ENCODE peak calls at places on chromosomes 5 and 9, in four cellular contexts. F, X, P and U are unnamed samples. For H3K27me3, the result is how much of the 10 kb centered on the place peaks cover.

GRCh38 chr9:70868661-70869652 is 252.5 kb downstream of the TRPM3 start:
- DNase-seq in F (no peak), X (no peak), P (no peak), U (no peak)

GRCh38 chr9:37464426-37465248 is 613 bp downstream of the ZBTB5 start:
- DNase-seq in F (peak), X (peak), P (peak), U (no peak)

GRCh38 chr5:174312641-174313040 is 267.1 kb downstream of the NSG2 start:
- DNase-seq in F (no peak), X (no peak), P (peak), U (no peak)

GRCh38 chr9:98943682-98944129 is at the start of gene COL15A1:
- DNase-seq in F (no peak), X (peak), P (peak), U (no peak)

GRCh38 chr9:76403352-76403751 is 9.1 kb upstream of the RFK start:
- DNase-seq in F (peak), X (no peak), P (no peak), U (peak)

GRCh38 chr5:6722015-6722414 is 8.8 kb downstream of the TENT4A start:
- DNase-seq in F (peak), X (no peak), P (no peak), U (no peak)

GRCh38 chr5:8828596-8829321 is 717.1 kb downstream of the SEMA5A start:
- DNase-seq in F (peak), X (no peak), P (no peak), U (no peak)

GRCh38 chr5:162372265-162372664 is 304.7 kb downstream of the GABRG2 start:
- DNase-seq in F (no peak), X (no peak), P (no peak), U (no peak)

GRCh38 chr9:9142001-9142400 is 1342.4 kb upstream of the DMAC1 start:
- DNase-seq in F (no peak), X (no peak), P (no peak), U (no peak)

GRCh38 chr9:99966720-99967119 is 60.3 kb downstream of the STX17 start:
- DNase-seq in F (peak), X (no peak), P (no peak), U (no peak)

GRCh38 chr5:99061299-99061698 is 132.5 kb upstream of the CHD1 start:
- DNase-seq in F (no peak), X (no peak), P (no peak), U (no peak)

GRCh38 chr5:58462154-58462553 is 2.3 kb upstream of the PLK2 start:
- DNase-seq in F (no peak), X (no peak), P (no peak), U (no peak)
- H3K27ac ChIP-seq in F (peak), X (peak), P (no peak), U (no peak)

GRCh38 chr5:178428341-178429155 is 161.6 kb downstream of the COL23A1 start:
- DNase-seq in F (no peak), X (peak), P (no peak), U (no peak)

GRCh38 chr5:178431063-178431776 is 159.0 kb downstream of the COL23A1 start:
- DNase-seq in F (no peak), X (no peak), P (peak), U (no peak)

GRCh38 chr5:178430187-178431062 is 159.8 kb downstream of the COL23A1 start:
- DNase-seq in F (no peak), X (no peak), P (peak), U (no peak)

GRCh38 chr5:178429541-178430186 is 160.5 kb downstream of the COL23A1 start:
- DNase-seq in F (no peak), X (no peak), P (no peak), U (no peak)

GRCh38 chr5:178429156-178429468 is 161.1 kb downstream of the COL23A1 start:
- DNase-seq in F (no peak), X (no peak), P (no peak), U (no peak)
- H3K27me3 ChIP-seq in F (under half), X (under half), P (under half), U (under half)

DNA sequence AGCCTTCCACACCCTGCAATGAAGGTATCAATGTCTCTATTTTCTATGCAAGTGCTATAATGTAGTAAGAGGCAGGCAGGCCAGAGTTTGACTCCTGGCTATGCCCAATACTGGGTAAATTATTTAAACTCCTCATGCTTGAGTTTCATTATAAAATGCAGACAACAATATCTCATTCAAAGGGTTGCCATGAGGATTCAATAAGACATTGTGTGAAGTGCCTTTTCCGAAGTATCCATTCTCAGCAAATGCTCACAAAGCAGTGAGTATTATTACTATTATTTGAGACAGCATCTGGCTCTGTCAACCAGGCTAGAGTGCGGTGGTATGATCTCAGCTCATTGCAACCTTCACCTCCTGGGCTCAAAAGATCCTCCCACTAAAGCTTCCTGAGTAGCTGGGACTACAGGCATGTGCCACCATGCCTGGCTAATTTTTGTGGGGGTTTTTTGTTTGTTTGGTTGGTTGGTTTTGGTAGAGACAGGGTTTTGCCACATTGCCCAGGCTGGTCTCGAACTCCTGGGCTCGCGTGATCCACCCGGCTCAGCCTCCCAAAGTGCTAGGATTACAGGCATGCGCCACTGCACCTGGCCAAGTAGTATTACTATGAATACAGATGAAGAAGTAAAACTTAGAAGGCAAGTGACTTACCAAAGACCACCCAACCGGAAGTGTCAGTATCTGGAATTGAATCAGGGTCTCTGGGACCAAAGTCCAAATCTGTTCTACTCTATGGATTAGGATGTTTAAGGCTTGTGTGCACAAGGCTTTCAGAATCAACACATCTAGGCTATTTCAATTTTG is 18.8 kb downstream of the ADAM19 start:
- DNase-seq in F (no peak), X (no peak), P (no peak), U (no peak)
- H3K27ac ChIP-seq in F (no peak), X (no peak), P (no peak), U (peak)

DNA sequence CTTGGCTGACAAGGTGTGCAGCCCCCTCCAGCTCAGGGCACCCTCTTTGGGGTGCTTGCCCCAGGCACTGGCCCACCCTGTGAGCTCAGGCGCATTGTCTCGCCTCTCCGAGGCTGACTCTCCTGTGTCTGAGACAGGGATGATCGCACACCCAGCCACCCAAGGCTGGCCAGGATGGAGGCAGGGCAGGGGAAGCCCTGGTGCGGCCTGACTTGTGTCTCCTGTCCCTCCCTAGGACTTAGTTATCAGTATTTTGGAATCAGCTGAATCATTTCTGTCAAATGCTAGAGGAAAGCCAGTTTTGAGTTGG is 2.5 kb upstream of the DBH start:
- DNase-seq in F (no peak), X (no peak), P (no peak), U (no peak)
- H3K27me3 ChIP-seq in F (half or more), X (half or more), P (under half), U (under half)

GRCh38 chr5:150065346-150065745 is 21.0 kb downstream of the CSF1R start:
- DNase-seq in F (peak), X (peak), P (no peak), U (no peak)

GRCh38 chr5:150065886-150066285 is 20.5 kb downstream of the CSF1R start:
- DNase-seq in F (peak), X (no peak), P (peak), U (no peak)

GRCh38 chr5:150067405-150067960 is 18.9 kb downstream of the CSF1R start:
- DNase-seq in F (no peak), X (no peak), P (no peak), U (no peak)

GRCh38 chr5:150066901-150067396 is 19.4 kb downstream of the CSF1R start:
- DNase-seq in F (peak), X (no peak), P (no peak), U (no peak)

GRCh38 chr5:150066436-150066835 is 19.9 kb downstream of the CSF1R start:
- DNase-seq in F (no peak), X (no peak), P (no peak), U (no peak)
- H3K27ac ChIP-seq in F (no peak), X (no peak), P (no peak), U (peak)

GRCh38 chr5:63025679-63026078 is 447.1 kb downstream of the LRRC70 start:
- DNase-seq in F (no peak), X (no peak), P (no peak), U (no peak)

GRCh38 chr5:63022403-63022802 is 443.8 kb downstream of the LRRC70 start:
- DNase-seq in F (no peak), X (no peak), P (no peak), U (no peak)
- H3K27me3 ChIP-seq in F (under half), X (under half), P (under half), U (under half)

GRCh38 chr9:131735238-131736181 is 4.4 kb downstream of the RAPGEF1 start:
- DNase-seq in F (no peak), X (no peak), P (no peak), U (no peak)
- H3K27ac ChIP-seq in F (no peak), X (peak), P (no peak), U (no peak)

GRCh38 chr5:135041145-135041587 is 7.1 kb upstream of the PITX1 start:
- DNase-seq in F (no peak), X (no peak), P (no peak), U (no peak)

GRCh38 chr5:135041726-135042125 is 7.7 kb upstream of the PITX1 start:
- DNase-seq in F (no peak), X (no peak), P (peak), U (no peak)

GRCh38 chr5:135039526-135040296 is 5.7 kb upstream of the PITX1 start:
- DNase-seq in F (no peak), X (no peak), P (peak), U (no peak)

GRCh38 chr5:135038829-135039525 is 4.9 kb upstream of the PITX1 start:
- DNase-seq in F (no peak), X (no peak), P (peak), U (no peak)

DNA sequence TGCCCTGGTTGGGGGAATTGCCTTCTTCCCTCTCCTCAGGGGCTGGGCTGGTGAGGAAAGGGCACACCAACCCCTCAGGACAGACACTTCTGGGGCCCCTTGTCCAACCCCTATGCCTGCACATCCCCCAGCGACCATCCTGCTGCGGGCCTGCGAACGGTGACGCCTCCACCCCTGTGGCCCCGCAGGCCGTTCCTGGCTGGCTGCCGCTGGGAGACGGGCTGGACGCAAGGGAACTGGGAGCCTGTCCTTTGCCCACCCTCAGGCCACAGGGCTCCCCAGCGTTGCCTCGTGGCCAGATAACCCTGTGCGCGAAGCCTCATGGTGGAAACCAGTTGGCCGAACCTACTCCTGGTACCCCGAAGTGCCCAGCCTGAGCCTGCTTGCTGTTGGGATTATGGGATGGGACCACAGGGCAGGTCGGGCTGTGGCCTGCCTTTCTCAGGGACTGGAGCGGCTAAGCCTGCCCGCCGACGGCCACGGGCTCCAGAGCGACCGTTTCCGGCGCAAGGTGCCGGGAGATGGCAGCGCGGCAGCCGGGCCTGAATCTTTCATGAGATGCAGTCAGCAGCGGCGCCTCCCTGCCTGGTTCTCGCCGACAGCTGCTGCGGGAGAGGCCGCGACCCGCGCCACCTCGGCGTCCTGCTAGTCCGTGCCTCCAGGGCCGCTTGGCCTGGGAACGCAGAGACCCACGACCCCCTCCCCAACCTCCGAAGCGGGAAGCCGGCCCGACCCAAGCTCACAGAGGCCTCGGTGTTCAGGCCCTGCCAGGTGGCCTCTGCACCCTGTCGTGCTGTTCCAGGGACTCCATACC is 6.5 kb upstream of the PITX1 start:
- DNase-seq in F (no peak), X (no peak), P (peak), U (no peak)
- H3K27me3 ChIP-seq in F (half or more), X (half or more), P (under half), U (half or more)

GRCh38 chr5:59583151-59583809 is 310.2 kb downstream of the PDE4D start:
- DNase-seq in F (no peak), X (no peak), P (no peak), U (no peak)
- H3K27ac ChIP-seq in F (no peak), X (no peak), P (no peak), U (no peak)

DNA sequence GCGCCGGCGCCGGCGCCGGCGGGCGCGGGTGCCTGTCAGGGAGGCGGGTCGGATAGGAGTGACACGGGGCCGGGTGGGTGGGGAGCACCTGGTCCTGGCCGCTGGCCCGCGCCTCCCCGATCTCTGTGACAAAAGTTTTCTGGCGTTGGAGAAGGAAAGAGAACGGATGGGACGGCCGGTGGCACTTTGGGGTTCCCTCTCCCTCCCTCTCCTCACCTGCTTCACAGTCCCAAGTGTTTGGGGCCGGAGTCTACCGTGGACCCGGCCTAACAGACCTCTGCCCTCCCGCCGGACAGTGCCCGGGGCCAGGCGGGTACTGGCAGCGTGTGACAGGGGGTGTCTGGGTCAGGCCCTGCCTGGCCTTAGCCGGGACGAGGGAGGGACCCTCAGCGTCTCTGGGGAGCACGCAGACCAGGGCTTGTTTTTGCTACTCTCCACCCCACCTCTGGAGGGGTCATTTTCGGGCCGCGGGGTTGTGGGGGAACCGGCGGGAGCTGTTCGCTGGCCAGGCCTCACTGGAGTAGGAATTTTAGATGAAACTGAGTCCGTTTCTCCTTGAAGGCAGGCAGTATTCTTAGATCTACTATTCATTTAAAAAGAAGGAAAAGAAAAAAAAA is 1.7 kb downstream of the PRDM6 start:
- DNase-seq in F (no peak), X (no peak), P (no peak), U (no peak)
- H3K27me3 ChIP-seq in F (half or more), X (half or more), P (under half), U (under half)